ENCODE peak calls at places on chromosome 3, in nine cellular contexts. A, I, C, D, Z, S, J, N and E are unnamed samples.

GRCh38 chr3:149957352-149958140 is 13.1 kb downstream of the PFN2 start:
- DNase-seq in A (no peak), I (no peak), C (no peak), D (no peak), Z (no peak), S (no peak), J (no peak), N (no peak), E (no peak)

GRCh38 chr3:182212479-182213076 is 500.9 kb downstream of the SOX2 start:
- DNase-seq in A (peak; percentile 89), I (no peak), C (no peak), D (no peak), Z (no peak), S (peak; percentile 95), J (peak; percentile 83), N (no peak), E (peak; percentile 72)

GRCh38 chr3:15401936-15402335 is 25.4 kb downstream of the METTL6 start:
- DNase-seq in A (no peak), I (no peak), C (no peak), D (no peak), Z (no peak), S (no peak), J (no peak), N (no peak), E (no peak)

GRCh38 chr3:106339551-106339950 is 470.7 kb upstream of the CBLB start:
- DNase-seq in A (no peak), I (no peak), C (no peak), D (no peak), Z (no peak), S (no peak), J (no peak), N (no peak), E (no peak)

GRCh38 chr3:48598323-48599076 is 3.4 kb upstream of the COL7A1 start:
- DNase-seq in A (peak; percentile 41), I (no peak), C (peak; percentile 33), D (no peak), Z (no peak), S (peak; percentile 95), J (peak; percentile 67), N (peak; percentile 98), E (peak; percentile 12)

GRCh38 chr3:62500556-62501294 is 127.4 kb upstream of the FEZF2 start:
- DNase-seq in A (no peak), I (no peak), C (no peak), D (no peak), Z (no peak), S (no peak), J (no peak), N (no peak), E (peak; percentile 24)

GRCh38 chr3:177597325-177598109 is 400.2 kb upstream of the TBL1XR1 start:
- DNase-seq in A (no peak), I (peak; percentile 13), C (peak; percentile 17), D (peak; percentile 57), Z (peak; percentile 53), S (peak; percentile 95), J (peak; percentile 88), N (peak; percentile 21), E (peak; percentile 61)

GRCh38 chr3:185308126-185308754 is 54.4 kb upstream of the EHHADH start:
- DNase-seq in A (peak; percentile 76), I (peak; percentile 6), C (peak; percentile 56), D (peak; percentile 31), Z (no peak), S (peak; percentile 60), J (no peak), N (peak; percentile 21), E (peak; percentile 26)

GRCh38 chr3:79329154-79329553 is 438.6 kb downstream of the ROBO1 start:
- DNase-seq in A (no peak), I (no peak), C (no peak), D (no peak), Z (no peak), S (peak; percentile 27), J (no peak), N (no peak), E (no peak)

GRCh38 chr3:8318002-8318649 is 183.5 kb upstream of the LMCD1 start:
- DNase-seq in A (no peak), I (no peak), C (no peak), D (no peak), Z (no peak), S (peak; percentile 38), J (no peak), N (peak; percentile 6), E (no peak)